ENCODE peak calls at places on chromosomes 3 and 15, in four cellular contexts. T is HCT116, K is HepG2, S is SK-N-SH. I is an unnamed sample.

GRCh38 chr15:41024880-41025279 is 71.6 kb downstream of the CHAC1 start:
- DNase-seq in S (no peak), K (no peak), T (no peak), I (no peak)

GRCh38 chr3:166284994-166285393 is 447.8 kb upstream of the BCHE start:
- DNase-seq in S (no peak), K (no peak), T (no peak), I (no peak)

GRCh38 chr3:142929890-142930289 is 33.6 kb downstream of the PAQR9 start:
- DNase-seq in K (no peak), T (no peak), S (no peak), I (no peak)

GRCh38 chr15:39942101-39942752 is 8.3 kb downstream of the EIF2AK4 start:
- DNase-seq in S (no peak), K (no peak), T (no peak), I (no peak)

GRCh38 chr3:184361532-184361931 is at the start of the genes CLCN2 and POLR2H:
- DNase-seq in T (no peak), S (peak), K (peak), I (peak)

GRCh38 chr15:60922736-60923135 is 306.4 kb downstream of the RORA start:
- DNase-seq in T (no peak), K (no peak), S (no peak), I (no peak)

GRCh38 chr3:13473020-13473419 is 7.1 kb upstream of the HDAC11 start:
- DNase-seq in T (no peak), K (no peak), S (no peak), I (peak)

GRCh38 chr3:45081506-45081905 is 55.4 kb downstream of the CLEC3B start:
- DNase-seq in T (no peak), K (no peak), S (no peak), I (no peak)

GRCh38 chr15:82655606-82656005 is 8.4 kb upstream of the CPEB1 start:
- DNase-seq in T (no peak), K (no peak), S (no peak), I (no peak)

GRCh38 chr3:43870110-43870509 is 179.4 kb downstream of the ABHD5 start:
- DNase-seq in S (no peak), K (no peak), T (no peak), I (no peak)

GRCh38 chr3:33886015-33886414 is 87.6 kb downstream of the PDCD6IP start:
- DNase-seq in T (no peak), K (no peak), S (no peak), I (no peak)

GRCh38 chr3:63655519-63655918 is 3.0 kb downstream of the SNTN start:
- DNase-seq in K (no peak), T (no peak), S (no peak), I (no peak)

GRCh38 chr15:92880796-92881569 is 19.1 kb upstream of the CHD2 start:
- DNase-seq in S (no peak), K (no peak), T (no peak), I (no peak)

GRCh38 chr3:29453278-29453961 is 172.5 kb downstream of the RBMS3 start:
- DNase-seq in T (no peak), S (peak), K (no peak), I (peak)

GRCh38 chr3:17009831-17010230 is 125.1 kb downstream of the PLCL2 start:
- DNase-seq in K (no peak), T (no peak), S (no peak), I (no peak)

GRCh38 chr3:4474683-4475490 is 7.8 kb upstream of the SUMF1 start:
- DNase-seq in S (no peak), K (no peak), T (no peak), I (no peak)

GRCh38 chr3:70614111-70614510 is 301.7 kb upstream of the MDFIC2 start:
- DNase-seq in K (no peak), S (no peak), T (no peak), I (no peak)

GRCh38 chr3:177448987-177449975 is 252.0 kb upstream of the TBL1XR1 start:
- DNase-seq in T (no peak), S (no peak), K (peak), I (peak)

GRCh38 chr15:68114356-68114755 is 60.2 kb downstream of the PIAS1 start:
- DNase-seq in S (no peak), T (no peak), K (no peak), I (no peak)

GRCh38 chr3:152595975-152596832 is 238.7 kb upstream of the P2RY1 start:
- DNase-seq in K (peak), S (no peak), T (no peak), I (no peak)

GRCh38 chr15:68796576-68796975 is 24.1 kb downstream of the ANP32A start:
- DNase-seq in S (no peak), K (no peak), T (no peak), I (no peak)

GRCh38 chr3:157070186-157070585 is 89.8 kb downstream of the CCNL1 start:
- DNase-seq in T (no peak), K (no peak), S (no peak), I (no peak)

GRCh38 chr3:28053759-28054158 is 187.7 kb upstream of the CMC1 start:
- DNase-seq in T (peak), S (no peak), K (no peak), I (no peak)

GRCh38 chr15:90037961-90038633 is 37.0 kb downstream of the ZNF710 start:
- DNase-seq in K (peak), S (no peak), T (no peak), I (no peak)

GRCh38 chr3:146817705-146818104 is 212.6 kb upstream of the PLSCR5 start:
- DNase-seq in T (peak), K (no peak), S (no peak), I (peak)

GRCh38 chr3:159824341-159824740 is 164.3 kb upstream of the IL12A start:
- DNase-seq in S (no peak), K (peak), T (peak), I (peak)

GRCh38 chr3:81989773-81990172 is 228.3 kb upstream of the GBE1 start:
- DNase-seq in K (no peak), T (no peak), S (no peak), I (no peak)

GRCh38 chr3:124263168-124263567 is 271.2 kb upstream of the ROPN1 start:
- DNase-seq in S (no peak), T (no peak), K (no peak), I (no peak)

GRCh38 chr3:19645093-19645492 is 288.9 kb downstream of the EFHB start:
- DNase-seq in T (no peak), S (no peak), K (no peak), I (no peak)

GRCh38 chr15:91268510-91268909 is 168.5 kb downstream of the SV2B start:
- DNase-seq in T (peak), K (no peak), S (peak), I (no peak)

GRCh38 chr3:8650583-8651416 is 6.2 kb upstream of the SSUH2 start:
- DNase-seq in S (peak), T (no peak), K (peak), I (peak)

GRCh38 chr15:83998486-83998885 is 237.1 kb upstream of the GOLGA6L4 start:
- DNase-seq in K (no peak), T (no peak), S (no peak), I (no peak)

GRCh38 chr3:144053121-144053520 is 81.5 kb downstream of the DIPK2A start:
- DNase-seq in S (no peak), T (no peak), K (no peak), I (peak)

GRCh38 chr15:57183041-57183440 is 193.3 kb upstream of the CGNL1 start:
- DNase-seq in S (no peak), T (no peak), K (no peak), I (no peak)

GRCh38 chr3:175208316-175208715 is 349.2 kb downstream of the NAALADL2 start:
- DNase-seq in S (no peak), T (no peak), K (no peak), I (peak)

DNA sequence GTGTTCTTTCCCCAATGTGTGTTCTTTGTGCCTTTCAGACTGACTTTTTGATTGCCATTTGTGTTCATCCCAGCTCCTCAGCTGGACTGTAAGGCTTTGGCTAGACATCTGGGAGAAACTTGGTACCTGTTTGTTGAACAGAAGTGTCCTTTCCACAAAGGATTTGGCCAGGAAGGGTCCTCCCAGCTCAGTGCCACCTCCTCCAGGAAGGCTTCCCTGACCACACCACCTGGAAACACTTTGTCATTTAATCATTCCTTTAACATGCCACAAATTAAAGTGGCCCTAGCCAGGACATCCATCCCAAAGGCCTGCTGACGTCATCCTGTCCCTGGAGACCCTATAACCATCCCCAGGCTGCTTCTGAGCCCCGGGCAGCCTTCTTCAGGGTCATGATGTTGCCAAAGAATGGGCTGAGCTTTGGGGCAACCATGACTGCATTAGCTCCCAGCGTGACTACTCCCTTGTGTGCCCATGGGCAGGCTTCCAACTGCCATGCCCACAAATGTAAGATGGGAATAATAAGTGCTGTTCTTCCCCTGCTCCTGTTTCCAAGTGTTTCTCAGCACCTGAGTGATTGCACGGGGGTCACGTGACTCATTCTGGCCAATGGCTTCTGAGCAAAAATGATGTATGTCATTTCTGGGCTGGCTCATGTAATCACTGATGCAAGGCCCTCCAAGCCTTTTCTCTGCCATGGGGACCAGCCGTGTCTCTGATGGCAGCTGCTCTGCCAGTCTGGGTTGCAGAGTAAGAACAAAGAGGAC is 112.5 kb upstream of the SMAD3 start:
- DNase-seq in T (no peak), S (no peak), K (no peak), I (no peak)
- TF ChIP-seq JUND in T (no peak), S (no peak), K (no peak), I (no peak)

DNA sequence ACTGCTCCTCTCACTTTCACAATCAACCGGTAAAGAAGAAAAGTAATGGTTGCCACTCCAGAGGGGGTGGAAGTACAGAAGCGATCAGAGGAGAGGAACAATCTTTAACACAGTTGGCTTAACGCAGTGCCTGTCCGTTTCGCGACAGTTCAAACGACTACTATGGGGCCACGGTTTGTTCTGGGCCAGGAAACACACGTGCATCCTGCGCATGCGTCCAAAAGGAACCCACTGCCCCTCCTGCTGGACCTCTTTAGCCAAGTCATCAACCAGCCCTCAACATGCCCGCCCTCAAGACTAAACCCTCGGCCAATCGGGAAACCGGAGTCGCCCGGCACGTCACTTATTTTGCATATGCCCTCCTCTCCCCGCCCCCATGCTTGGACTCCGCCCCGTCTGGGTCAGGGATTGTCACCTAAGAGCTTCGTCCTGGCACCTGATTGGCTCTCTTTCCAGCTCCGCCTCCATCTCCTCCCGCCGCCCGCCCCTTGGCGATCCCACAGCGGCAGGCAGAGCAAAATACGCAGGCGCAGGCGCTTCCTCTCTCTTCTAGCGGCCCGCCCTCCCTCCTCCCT is 345 bp upstream of the CDV3 start:
- DNase-seq in S (peak), K (peak), T (peak), I (peak)
- TF ChIP-seq JUND in S (no peak), K (no peak), T (no peak), I (no peak)

DNA sequence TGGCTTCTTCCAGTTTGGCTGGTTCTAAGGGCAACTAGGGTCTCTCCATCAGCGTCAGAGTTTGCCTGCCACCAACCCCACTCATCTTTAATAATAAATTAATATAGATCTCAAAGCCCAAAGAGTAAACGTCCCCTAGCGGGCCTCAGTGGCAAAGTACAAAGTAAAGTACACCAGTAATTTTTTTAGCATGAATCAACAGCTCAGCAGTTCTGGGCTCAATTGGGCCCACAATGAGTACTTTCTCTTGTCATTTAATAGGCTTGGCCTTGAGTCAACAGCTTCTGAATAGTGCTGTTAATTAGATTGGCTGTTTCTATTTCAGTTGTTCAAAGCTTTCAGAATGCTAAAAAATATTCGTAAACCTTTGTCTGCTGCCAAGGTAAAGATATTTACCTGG is 89.0 kb upstream of the PFN2 start:
- DNase-seq in T (no peak), S (no peak), K (no peak), I (no peak)
- TF ChIP-seq JUND in T (no peak), S (no peak), K (no peak), I (no peak)

GRCh38 chr3:189903562-189904250 is 217.0 kb downstream of the P3H2 start:
- DNase-seq in T (no peak), S (no peak), K (no peak), I (no peak)

GRCh38 chr3:189901481-189901880 is 219.2 kb downstream of the P3H2 start:
- DNase-seq in S (no peak), K (no peak), T (no peak), I (no peak)

GRCh38 chr3:189899186-189899585 is 221.5 kb downstream of the P3H2 start:
- DNase-seq in K (no peak), S (no peak), T (no peak), I (no peak)

GRCh38 chr3:189900578-189900977 is 220.1 kb downstream of the P3H2 start:
- DNase-seq in T (no peak), S (no peak), K (no peak), I (no peak)

DNA sequence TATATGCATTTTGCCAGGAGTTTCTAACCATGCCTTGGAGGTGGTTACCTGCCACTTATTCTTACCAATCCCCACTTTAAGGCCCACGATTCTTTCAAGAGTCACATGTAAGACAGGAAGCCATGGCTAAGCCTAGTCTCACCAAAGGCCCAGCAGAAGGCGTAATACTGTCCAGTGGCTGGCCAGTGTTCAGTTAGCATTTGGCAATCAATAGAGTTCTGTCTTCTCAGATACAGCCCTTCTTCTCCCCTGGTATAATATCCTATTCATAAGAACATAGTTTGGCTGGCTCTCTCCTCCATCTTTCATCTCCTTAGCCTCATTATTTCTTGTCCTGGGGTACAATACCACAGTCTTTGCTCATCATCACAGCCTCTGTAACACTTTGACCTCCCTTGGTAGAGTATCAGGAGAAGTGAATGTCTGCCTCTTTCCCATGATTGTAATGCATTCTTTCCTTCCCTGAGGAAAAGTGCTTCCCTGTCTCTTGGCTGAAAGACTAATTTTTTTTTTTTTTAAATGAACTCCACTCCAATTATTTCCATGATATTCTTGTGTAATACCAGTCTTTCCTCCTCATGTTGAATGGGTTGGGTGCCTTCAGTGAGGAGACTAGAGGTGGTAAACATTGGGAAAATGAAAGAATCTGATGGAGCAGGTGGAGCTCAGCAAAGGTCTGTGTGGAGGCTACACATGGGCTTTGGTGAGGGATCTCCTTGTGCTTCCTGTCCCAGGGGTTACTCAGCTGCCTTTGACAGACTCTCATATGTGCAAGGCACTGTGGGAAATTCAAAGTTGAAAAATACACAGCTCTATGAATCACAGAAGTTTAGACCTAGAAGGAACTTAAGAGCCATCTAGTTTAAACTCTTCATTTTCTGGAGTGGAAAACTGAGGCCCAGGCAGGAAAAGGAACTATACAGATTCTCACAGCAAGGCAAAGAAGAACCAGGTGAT is 218.2 kb downstream of the P3H2 start:
- DNase-seq in S (no peak), K (no peak), T (no peak), I (no peak)
- TF ChIP-seq JUND in S (no peak), K (no peak), T (no peak), I (no peak)

GRCh38 chr3:99794485-99794884 is 23.2 kb upstream of the CMSS1 start:
- DNase-seq in T (no peak), S (no peak), K (no peak), I (no peak)

DNA sequence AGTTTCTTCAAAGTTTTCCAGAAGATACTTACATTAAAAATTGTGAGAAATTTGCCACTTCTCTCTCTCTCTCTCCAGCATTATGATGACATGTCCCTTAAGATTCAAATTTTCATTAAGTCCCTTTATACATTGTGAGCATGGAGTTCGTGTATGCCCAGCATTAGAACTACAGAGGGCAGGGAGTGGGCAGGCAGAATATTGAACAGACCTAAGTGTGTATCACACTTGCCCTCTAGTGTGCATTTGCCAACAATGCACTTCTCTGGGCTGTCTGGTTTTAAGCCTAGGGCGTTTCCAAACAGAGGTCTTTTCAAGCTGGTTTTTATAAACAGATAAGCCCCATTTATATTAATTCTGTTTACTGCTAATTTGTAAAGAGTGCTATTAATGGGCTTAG is 28.3 kb upstream of the CMSS1 start:
- DNase-seq in K (peak), T (peak), S (peak), I (peak)
- TF ChIP-seq JUND in K (no peak), T (no peak), S (no peak), I (no peak)

DNA sequence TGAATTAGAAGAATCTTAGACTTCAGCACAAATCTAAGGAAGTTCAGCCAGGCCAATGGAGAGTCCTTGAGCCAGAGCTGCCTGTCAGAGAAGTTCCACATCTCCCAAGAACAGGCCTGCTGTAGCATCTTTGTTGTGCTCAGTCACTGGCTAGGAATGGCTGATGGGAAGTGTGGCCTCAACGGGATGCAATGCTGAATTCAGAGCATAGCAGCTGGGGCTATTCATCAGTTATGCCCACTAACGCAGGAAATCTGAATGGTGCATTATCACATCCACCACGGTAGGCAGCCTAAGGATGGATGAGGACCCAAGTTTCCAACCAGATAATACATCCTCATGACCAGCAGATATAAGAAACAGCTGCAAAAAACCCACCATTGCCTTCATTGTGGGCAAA is 3.2 kb upstream of the EIF1B start:
- DNase-seq in K (no peak), S (no peak), T (no peak), I (no peak)
- TF ChIP-seq JUND in K (no peak), S (no peak), T (no peak), I (no peak)

I was measured in T47D.